ENCODE peak calls at places on chromosomes 3 and 15, in six cellular contexts. S, A, N, U, T and C are unnamed samples.

GRCh38 chr3:52873433-52874159 is 23.8 kb downstream of the STIMATE start:
- DNase-seq in A (no peak), T (peak), N (peak), U (no peak), S (no peak), C (peak)

GRCh38 chr3:151903501-151903991 is 30.1 kb downstream of the SUCNR1 start:
- DNase-seq in S (no peak), N (peak), A (no peak), U (no peak), T (peak), C (peak)

GRCh38 chr3:144470646-144471045 is 499.0 kb downstream of the DIPK2A start:
- DNase-seq in S (no peak), U (no peak), A (no peak), T (no peak), N (no peak), C (no peak)

GRCh38 chr3:55524565-55525244 is 37.6 kb upstream of the WNT5A start:
- DNase-seq in N (no peak), U (no peak), A (no peak), S (no peak), T (peak), C (no peak)

GRCh38 chr15:35827156-35827555 is 281.2 kb upstream of the DPH6 start:
- DNase-seq in U (no peak), A (no peak), N (no peak), T (peak), S (no peak), C (peak)

GRCh38 chr3:49501258-49501609 is 31.2 kb downstream of the DAG1 start:
- DNase-seq in A (no peak), U (no peak), T (no peak), N (no peak), S (no peak), C (no peak)

GRCh38 chr15:93997071-93997658 is 234.2 kb upstream of the MCTP2 start:
- DNase-seq in T (peak), S (no peak), U (no peak), A (no peak), N (peak), C (peak)

GRCh38 chr3:130850846-130851245 is 43.0 kb upstream of the ATP2C1 start:
- DNase-seq in T (no peak), A (no peak), U (no peak), N (no peak), S (no peak), C (no peak)

GRCh38 chr3:9770276-9770812 is 597 bp upstream of the CAMK1 start:
- DNase-seq in U (no peak), T (no peak), S (peak), N (no peak), A (no peak), C (no peak)

GRCh38 chr3:6526321-6526720 is 334.6 kb upstream of the GRM7 start:
- DNase-seq in U (no peak), A (no peak), N (no peak), T (no peak), S (no peak), C (no peak)

GRCh38 chr15:62779041-62779810 is 263.3 kb upstream of the TPM1 start:
- DNase-seq in U (no peak), S (no peak), N (no peak), A (no peak), T (peak), C (peak)

GRCh38 chr15:67327312-67327711 is 72.7 kb downstream of the IQCH start:
- DNase-seq in U (no peak), A (no peak), T (no peak), N (no peak), S (no peak), C (no peak)

GRCh38 chr3:49248828-49249227 is 28.2 kb downstream of the C3orf62 start:
- DNase-seq in U (no peak), N (no peak), A (no peak), S (no peak), T (peak), C (peak)

GRCh38 chr15:83115831-83116565 is 8.6 kb downstream of the TM6SF1 start:
- DNase-seq in U (no peak), T (no peak), S (no peak), A (no peak), N (no peak), C (no peak)

GRCh38 chr3:150823277-150823676 is 60.3 kb upstream of the SIAH2 start:
- DNase-seq in T (no peak), N (no peak), U (no peak), S (no peak), A (no peak), C (no peak)

GRCh38 chr3:114152519-114153151 is 26.2 kb downstream of the DRD3 start:
- DNase-seq in U (peak), N (peak), T (peak), A (peak), S (peak), C (peak)

GRCh38 chr3:22922317-22922716 is 280.8 kb upstream of the UBE2E2 start:
- DNase-seq in U (no peak), N (peak), S (no peak), T (peak), A (no peak), C (peak)

GRCh38 chr3:100042144-100042543 is 72.2 kb downstream of the FILIP1L start:
- DNase-seq in U (no peak), S (no peak), T (peak), A (no peak), N (no peak), C (peak)

GRCh38 chr3:195160257-195160898 is 110.6 kb downstream of the XXYLT1 start:
- DNase-seq in S (no peak), N (peak), T (peak), A (no peak), U (no peak), C (peak)

GRCh38 chr3:105014631-105015030 is 352.1 kb upstream of the ALCAM start:
- DNase-seq in A (no peak), N (no peak), S (no peak), U (no peak), T (peak), C (peak)

GRCh38 chr15:40743921-40744809 is 10.9 kb downstream of the RMDN3 start:
- DNase-seq in N (peak), S (no peak), A (no peak), U (no peak), T (peak), C (peak)

GRCh38 chr3:55556622-55557531 is 69.8 kb upstream of the WNT5A start:
- DNase-seq in S (no peak), T (peak), N (no peak), A (no peak), U (no peak), C (peak)

GRCh38 chr15:69304176-69304533 is 5.4 kb downstream of the PAQR5 start:
- DNase-seq in S (no peak), A (no peak), T (peak), U (no peak), N (no peak), C (peak)

GRCh38 chr3:156477306-156477705 is 77.6 kb downstream of the SSR3 start:
- DNase-seq in T (peak), A (no peak), U (peak), S (no peak), N (peak), C (peak)

GRCh38 chr3:152257246-152258074 is 11.3 kb upstream of the MBNL1 start:
- DNase-seq in T (peak), U (no peak), S (no peak), A (no peak), N (no peak), C (peak)

GRCh38 chr15:39227001-39227400 is 353.9 kb upstream of the THBS1 start:
- DNase-seq in T (no peak), A (no peak), N (no peak), S (no peak), U (no peak), C (no peak)

GRCh38 chr3:51887620-51888019 is 12.2 kb upstream of the IQCF5 start:
- DNase-seq in A (no peak), T (no peak), S (no peak), U (no peak), N (no peak), C (no peak)

GRCh38 chr15:68129072-68129471 is 75.0 kb downstream of the PIAS1 start:
- DNase-seq in S (no peak), U (no peak), N (no peak), A (no peak), T (no peak), C (no peak)

GRCh38 chr3:154904328-154904727 is 175.8 kb upstream of the MME start:
- DNase-seq in S (no peak), T (peak), U (peak), N (peak), A (peak), C (peak)

GRCh38 chr15:94704946-94705345 is 473.6 kb downstream of the MCTP2 start:
- DNase-seq in U (no peak), A (no peak), T (no peak), S (no peak), N (no peak), C (no peak)

GRCh38 chr3:153166206-153166605 is 4.2 kb downstream of the RAP2B start:
- DNase-seq in U (no peak), S (no peak), N (peak), A (no peak), T (peak), C (no peak)

GRCh38 chr3:124246949-124247348 is 255.0 kb upstream of the ROPN1 start:
- DNase-seq in T (peak), U (no peak), N (no peak), A (no peak), S (no peak), C (no peak)

DNA sequence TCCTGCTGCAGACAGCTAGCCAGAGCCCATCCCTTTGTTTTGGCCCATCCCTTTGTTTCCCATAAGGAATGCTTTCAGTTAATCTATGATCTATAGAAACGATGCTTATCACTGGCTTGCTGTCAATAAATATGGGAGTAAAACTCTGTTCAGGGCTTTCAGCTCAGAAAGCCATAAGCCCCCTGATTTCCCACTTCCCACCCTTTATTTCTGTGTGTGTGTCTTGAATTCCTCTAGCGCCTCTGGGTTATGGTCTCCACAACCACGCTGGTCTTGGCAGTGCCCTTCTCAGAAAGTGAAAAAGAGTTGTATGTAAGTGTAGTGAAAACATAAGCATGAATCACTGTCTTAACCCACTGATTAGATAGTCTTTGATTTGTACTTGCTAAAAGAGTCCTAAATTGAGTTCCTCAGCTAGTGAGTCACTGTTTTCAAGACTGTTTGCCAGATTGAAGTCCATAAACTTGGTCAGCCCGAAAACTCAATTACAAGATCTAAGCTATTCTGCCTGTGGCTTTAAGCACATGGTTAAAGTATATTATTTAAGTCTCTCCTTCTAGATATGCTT is 18.9 kb upstream of the CCR2 start:
- DNase-seq in S (no peak), T (peak), U (no peak), N (no peak), A (no peak), C (peak)
- H2BK15ac ChIP-seq in S (no peak), T (no peak), U (no peak), N (no peak), A (no peak), C (no peak)

GRCh38 chr3:65060904-65061303 is 373.1 kb upstream of the ADAMTS9 start:
- DNase-seq in T (no peak), S (no peak), A (no peak), N (peak), U (no peak), C (no peak)
- H2BK15ac ChIP-seq in T (no peak), S (no peak), A (no peak), N (no peak), U (no peak), C (no peak)

GRCh38 chr3:112489674-112490479 is 9.4 kb downstream of the BTLA start:
- DNase-seq in A (no peak), N (no peak), U (no peak), S (no peak), T (no peak), C (no peak)

GRCh38 chr3:112484352-112484751 is 14.9 kb downstream of the BTLA start:
- DNase-seq in N (no peak), T (no peak), S (no peak), U (no peak), A (no peak), C (no peak)

GRCh38 chr3:112482675-112483074 is 16.6 kb downstream of the BTLA start:
- DNase-seq in A (no peak), U (no peak), S (no peak), T (no peak), N (no peak), C (no peak)

GRCh38 chr3:112491373-112491772 is 7.9 kb downstream of the BTLA start:
- DNase-seq in U (no peak), T (no peak), S (no peak), N (no peak), A (no peak), C (no peak)

DNA sequence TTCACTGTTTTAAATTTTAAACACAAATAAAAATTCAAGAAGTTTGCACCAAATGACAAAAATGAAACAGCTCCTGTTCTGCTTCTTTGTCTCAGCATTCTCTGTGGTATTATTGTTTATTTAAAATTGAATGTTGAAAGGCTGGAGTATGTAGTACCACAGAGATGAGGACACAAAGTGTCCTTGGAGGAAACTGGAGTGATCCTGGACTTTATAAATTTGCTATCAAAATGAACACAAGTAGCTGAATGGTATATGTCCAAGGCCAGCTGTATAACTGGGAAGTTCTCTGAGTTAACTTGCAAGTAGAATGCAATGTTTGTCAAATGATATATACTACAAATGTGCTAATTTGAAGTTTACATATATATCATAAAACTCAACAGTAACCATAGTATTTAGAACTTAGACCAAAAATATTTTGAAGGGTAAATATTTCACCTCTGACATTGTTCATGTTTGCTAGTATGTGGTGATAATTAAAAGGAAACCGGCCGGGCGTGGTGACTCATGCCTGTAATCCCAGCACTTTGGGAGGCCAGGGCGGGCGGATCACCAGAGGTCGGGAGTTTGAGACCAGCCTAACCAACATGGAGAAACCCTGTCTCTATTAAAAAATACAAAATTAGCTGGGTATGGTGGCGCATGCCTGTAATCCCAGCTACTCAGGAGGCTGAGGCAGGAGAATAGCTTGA is 12.3 kb downstream of the BTLA start:
- DNase-seq in A (no peak), T (no peak), U (no peak), S (no peak), N (no peak), C (peak)
- H2BK15ac ChIP-seq in A (no peak), T (no peak), U (no peak), S (no peak), N (no peak), C (no peak)

GRCh38 chr3:127336086-127336485 is 48.2 kb upstream of the PRR20G start:
- DNase-seq in T (no peak), N (no peak), A (no peak), S (no peak), U (no peak), C (no peak)

GRCh38 chr3:127339943-127340861 is 52.4 kb upstream of the PRR20G start:
- DNase-seq in N (no peak), U (no peak), A (no peak), T (no peak), S (peak), C (no peak)

GRCh38 chr3:127339016-127339415 is 51.2 kb upstream of the PRR20G start:
- DNase-seq in N (no peak), A (no peak), T (no peak), S (no peak), U (no peak), C (no peak)

GRCh38 chr3:127337001-127337400 is 49.2 kb upstream of the PRR20G start:
- DNase-seq in T (no peak), S (no peak), N (no peak), A (no peak), U (no peak), C (no peak)

DNA sequence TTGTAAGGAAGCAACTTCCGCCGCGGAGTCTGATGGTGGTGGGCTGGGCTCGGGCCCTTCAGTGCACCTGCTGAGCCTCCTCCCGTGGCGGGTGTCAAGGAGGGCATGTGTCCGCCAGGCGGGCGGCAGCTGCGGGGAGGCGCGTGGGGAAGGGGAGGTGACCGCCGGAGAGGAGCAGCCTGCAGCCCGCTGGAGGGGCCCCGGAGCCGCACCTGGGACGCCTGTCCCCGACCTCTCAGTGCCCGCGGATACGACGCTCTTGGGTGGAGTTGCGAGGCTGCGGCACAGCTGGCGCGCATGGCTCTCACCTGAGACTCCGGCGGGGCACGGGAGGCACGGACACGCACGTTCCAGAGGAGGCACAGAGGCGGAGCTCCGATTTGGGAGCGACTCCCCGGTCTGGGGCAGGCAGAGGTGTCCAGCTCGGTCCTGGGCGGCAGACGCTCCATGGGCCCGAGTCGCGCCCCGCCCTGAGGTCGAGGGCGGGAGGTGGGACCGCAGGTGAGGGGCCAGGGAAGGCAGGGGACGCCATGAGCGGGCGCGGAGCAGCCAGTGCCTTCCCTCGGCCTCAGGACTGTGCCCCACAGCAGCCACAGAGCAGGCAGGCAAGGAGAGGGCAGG is 50.2 kb upstream of the PRR20G start:
- DNase-seq in S (no peak), A (no peak), T (no peak), N (no peak), U (no peak), C (no peak)
- H2BK15ac ChIP-seq in S (no peak), A (no peak), T (no peak), N (no peak), U (no peak), C (no peak)

GRCh38 chr3:134344560-134344959 is 29.7 kb downstream of the AMOTL2 start:
- DNase-seq in A (no peak), T (no peak), U (no peak), N (no peak), S (no peak), C (no peak)
- H2BK15ac ChIP-seq in A (no peak), T (no peak), U (no peak), N (no peak), S (no peak), C (peak)

GRCh38 chr15:55094152-55094551 is 102.6 kb downstream of the RSL24D1 start:
- DNase-seq in U (no peak), S (no peak), N (no peak), A (no peak), T (no peak), C (no peak)
- H2BK15ac ChIP-seq in U (no peak), S (no peak), N (no peak), A (no peak), T (no peak), C (no peak)

GRCh38 chr15:70450142-70450443 is 313.3 kb downstream of the UACA start:
- DNase-seq in U (no peak), A (no peak), N (no peak), S (no peak), T (no peak), C (no peak)
- H2BK15ac ChIP-seq in U (no peak), A (no peak), N (no peak), S (no peak), T (no peak), C (no peak)